ENCODE peak calls at places on chromosomes 5 and 9, in four cellular contexts. N, O, Q and R are unnamed samples.

GRCh38 chr5:65037845-65038815 is 269.4 kb downstream of the CWC27 start:
- DNase-seq in N (no peak), O (peak; percentile 34), Q (peak; percentile 59), R (no peak)

GRCh38 chr9:123201083-123201482 is 67.3 kb downstream of the STRBP start:
- DNase-seq in N (no peak), O (no peak), Q (no peak), R (no peak)

GRCh38 chr9:103397868-103398600 is 402.9 kb downstream of the CYLC2 start:
- DNase-seq in N (no peak), O (no peak), Q (peak; percentile 42), R (no peak)

GRCh38 chr5:68548959-68549676 is 333.6 kb downstream of the PIK3R1 start:
- DNase-seq in N (no peak), O (no peak), Q (no peak), R (no peak)

GRCh38 chr5:60287174-60287771 is 393.7 kb upstream of the PDE4D start:
- DNase-seq in N (peak; percentile 12), O (no peak), Q (peak; percentile 63), R (no peak)

GRCh38 chr5:80919678-80920196 is 40.4 kb upstream of the RASGRF2 start:
- DNase-seq in N (no peak), O (no peak), Q (no peak), R (no peak)

GRCh38 chr5:33287242-33287641 is 153.5 kb upstream of the TARS1 start:
- DNase-seq in N (no peak), O (no peak), Q (no peak), R (no peak)

GRCh38 chr9:93308158-93308602 is 124.2 kb downstream of the WNK2 start:
- DNase-seq in N (no peak), O (no peak), Q (no peak), R (no peak)

GRCh38 chr9:16689352-16689938 is 181.0 kb downstream of the BNC2 start:
- DNase-seq in N (no peak), O (no peak), Q (no peak), R (no peak)

GRCh38 chr5:166073921-166074838 is 2217.3 kb upstream of the WWC1 start:
- DNase-seq in N (no peak), O (no peak), Q (no peak), R (no peak)

GRCh38 chr5:179731791-179732411 is 721 bp upstream of the MAML1 start:
- DNase-seq in N (peak; percentile 37), O (no peak), Q (no peak), R (no peak)

GRCh38 chr5:89008291-89008690 is 125.3 kb upstream of the MEF2C start:
- DNase-seq in N (no peak), O (no peak), Q (no peak), R (no peak)

GRCh38 chr9:99389087-99390033 is 167.3 kb downstream of the SEC61B start:
- DNase-seq in N (no peak), O (no peak), Q (no peak), R (no peak)

GRCh38 chr9:91078041-91078441 is 276.4 kb downstream of the SYK start:
- DNase-seq in N (no peak), O (no peak), Q (no peak), R (no peak)